ENCODE peak calls at places on chromosome 6, in seven cellular contexts. One of them, this sample, is unnamed.

GRCh38 chr6:139690007-139690406 is 315.6 kb upstream of the CITED2 start:
- DNase-seq in stimulated activated effector memory CD8-positive, alpha-beta T cell treated with anti-CD3 and anti-CD28 coated beads, Interleukin-12 subunit alpha, Interleukin-12 subunit beta, amount 100 ng/mL, for 72 hours: no peak
- DNase-seq in choroid plexus epithelial cell: peak
- DNase-seq in stimulated activated CD4-positive, alpha-beta T cell treated with anti-CD3 and anti-CD28 coated beads, Interleukin-2, amount 100 ng/mL, for 48 hours: no peak
- DNase-seq in CD8-positive, alpha-beta T cell: no peak
- DNase-seq in cardiac muscle cell: no peak
- DNase-seq in GM04504: no peak
- DNase-seq in this sample: no peak

GRCh38 chr6:149766156-149766768 is 16.7 kb downstream of the PCMT1 start:
- DNase-seq in CD8-positive, alpha-beta T cell: no peak
- DNase-seq in stimulated activated effector memory CD8-positive, alpha-beta T cell treated with anti-CD3 and anti-CD28 coated beads, Interleukin-12 subunit alpha, Interleukin-12 subunit beta, amount 100 ng/mL, for 72 hours: no peak
- DNase-seq in cardiac muscle cell: no peak
- DNase-seq in stimulated activated CD4-positive, alpha-beta T cell treated with anti-CD3 and anti-CD28 coated beads, Interleukin-2, amount 100 ng/mL, for 48 hours: no peak
- DNase-seq in choroid plexus epithelial cell: peak
- DNase-seq in GM04504: no peak
- DNase-seq in this sample: no peak

GRCh38 chr6:82240191-82240590 is 7.4 kb downstream of the IBTK start:
- DNase-seq in cardiac muscle cell: no peak
- DNase-seq in stimulated activated effector memory CD8-positive, alpha-beta T cell treated with anti-CD3 and anti-CD28 coated beads, Interleukin-12 subunit alpha, Interleukin-12 subunit beta, amount 100 ng/mL, for 72 hours: no peak
- DNase-seq in GM04504: no peak
- DNase-seq in CD8-positive, alpha-beta T cell: no peak
- DNase-seq in choroid plexus epithelial cell: no peak
- DNase-seq in stimulated activated CD4-positive, alpha-beta T cell treated with anti-CD3 and anti-CD28 coated beads, Interleukin-2, amount 100 ng/mL, for 48 hours: no peak
- DNase-seq in this sample: no peak

GRCh38 chr6:137033828-137034227 is 10.9 kb downstream of the IL20RA start:
- DNase-seq in stimulated activated effector memory CD8-positive, alpha-beta T cell treated with anti-CD3 and anti-CD28 coated beads, Interleukin-12 subunit alpha, Interleukin-12 subunit beta, amount 100 ng/mL, for 72 hours: peak
- DNase-seq in CD8-positive, alpha-beta T cell: peak
- DNase-seq in choroid plexus epithelial cell: peak
- DNase-seq in GM04504: no peak
- DNase-seq in stimulated activated CD4-positive, alpha-beta T cell treated with anti-CD3 and anti-CD28 coated beads, Interleukin-2, amount 100 ng/mL, for 48 hours: peak
- DNase-seq in cardiac muscle cell: no peak
- DNase-seq in this sample: peak

GRCh38 chr6:35601331-35602132 is 87.2 kb downstream of the FKBP5 start:
- DNase-seq in choroid plexus epithelial cell: peak
- DNase-seq in cardiac muscle cell: peak
- DNase-seq in stimulated activated effector memory CD8-positive, alpha-beta T cell treated with anti-CD3 and anti-CD28 coated beads, Interleukin-12 subunit alpha, Interleukin-12 subunit beta, amount 100 ng/mL, for 72 hours: no peak
- DNase-seq in CD8-positive, alpha-beta T cell: peak
- DNase-seq in stimulated activated CD4-positive, alpha-beta T cell treated with anti-CD3 and anti-CD28 coated beads, Interleukin-2, amount 100 ng/mL, for 48 hours: peak
- DNase-seq in GM04504: peak
- DNase-seq in this sample: peak

GRCh38 chr6:28537065-28537464 is 11.4 kb downstream of the GPX5 start:
- DNase-seq in choroid plexus epithelial cell: peak
- DNase-seq in stimulated activated effector memory CD8-positive, alpha-beta T cell treated with anti-CD3 and anti-CD28 coated beads, Interleukin-12 subunit alpha, Interleukin-12 subunit beta, amount 100 ng/mL, for 72 hours: no peak
- DNase-seq in GM04504: no peak
- DNase-seq in CD8-positive, alpha-beta T cell: no peak
- DNase-seq in stimulated activated CD4-positive, alpha-beta T cell treated with anti-CD3 and anti-CD28 coated beads, Interleukin-2, amount 100 ng/mL, for 48 hours: no peak
- DNase-seq in cardiac muscle cell: peak
- DNase-seq in this sample: no peak

GRCh38 chr6:53159558-53159957 is 10.9 kb upstream of the GCM1 start:
- DNase-seq in GM04504: no peak
- DNase-seq in stimulated activated CD4-positive, alpha-beta T cell treated with anti-CD3 and anti-CD28 coated beads, Interleukin-2, amount 100 ng/mL, for 48 hours: no peak
- DNase-seq in choroid plexus epithelial cell: no peak
- DNase-seq in stimulated activated effector memory CD8-positive, alpha-beta T cell treated with anti-CD3 and anti-CD28 coated beads, Interleukin-12 subunit alpha, Interleukin-12 subunit beta, amount 100 ng/mL, for 72 hours: no peak
- DNase-seq in cardiac muscle cell: no peak
- DNase-seq in CD8-positive, alpha-beta T cell: no peak
- DNase-seq in this sample: no peak

GRCh38 chr6:75128881-75129570 is 76.8 kb downstream of the COL12A1 start:
- DNase-seq in CD8-positive, alpha-beta T cell: no peak
- DNase-seq in choroid plexus epithelial cell: peak
- DNase-seq in GM04504: peak
- DNase-seq in stimulated activated effector memory CD8-positive, alpha-beta T cell treated with anti-CD3 and anti-CD28 coated beads, Interleukin-12 subunit alpha, Interleukin-12 subunit beta, amount 100 ng/mL, for 72 hours: no peak
- DNase-seq in stimulated activated CD4-positive, alpha-beta T cell treated with anti-CD3 and anti-CD28 coated beads, Interleukin-2, amount 100 ng/mL, for 48 hours: no peak
- DNase-seq in cardiac muscle cell: no peak
- DNase-seq in this sample: no peak

GRCh38 chr6:123226398-123226797 is 230.4 kb downstream of the CLVS2 start:
- DNase-seq in CD8-positive, alpha-beta T cell: no peak
- DNase-seq in stimulated activated effector memory CD8-positive, alpha-beta T cell treated with anti-CD3 and anti-CD28 coated beads, Interleukin-12 subunit alpha, Interleukin-12 subunit beta, amount 100 ng/mL, for 72 hours: no peak
- DNase-seq in stimulated activated CD4-positive, alpha-beta T cell treated with anti-CD3 and anti-CD28 coated beads, Interleukin-2, amount 100 ng/mL, for 48 hours: no peak
- DNase-seq in cardiac muscle cell: no peak
- DNase-seq in GM04504: no peak
- DNase-seq in choroid plexus epithelial cell: no peak
- DNase-seq in this sample: no peak

GRCh38 chr6:110054664-110055386 is 76.7 kb downstream of the GPR6 start:
- DNase-seq in cardiac muscle cell: no peak
- DNase-seq in stimulated activated effector memory CD8-positive, alpha-beta T cell treated with anti-CD3 and anti-CD28 coated beads, Interleukin-12 subunit alpha, Interleukin-12 subunit beta, amount 100 ng/mL, for 72 hours: peak
- DNase-seq in stimulated activated CD4-positive, alpha-beta T cell treated with anti-CD3 and anti-CD28 coated beads, Interleukin-2, amount 100 ng/mL, for 48 hours: no peak
- DNase-seq in choroid plexus epithelial cell: no peak
- DNase-seq in CD8-positive, alpha-beta T cell: no peak
- DNase-seq in GM04504: no peak
- DNase-seq in this sample: no peak

GRCh38 chr6:51648236-51648635 is 439.2 kb downstream of the PKHD1 start:
- DNase-seq in stimulated activated CD4-positive, alpha-beta T cell treated with anti-CD3 and anti-CD28 coated beads, Interleukin-2, amount 100 ng/mL, for 48 hours: no peak
- DNase-seq in stimulated activated effector memory CD8-positive, alpha-beta T cell treated with anti-CD3 and anti-CD28 coated beads, Interleukin-12 subunit alpha, Interleukin-12 subunit beta, amount 100 ng/mL, for 72 hours: no peak
- DNase-seq in CD8-positive, alpha-beta T cell: no peak
- DNase-seq in cardiac muscle cell: peak
- DNase-seq in GM04504: no peak
- DNase-seq in choroid plexus epithelial cell: no peak
- DNase-seq in this sample: no peak

GRCh38 chr6:10521104-10521808 is at the start of gene GCNT2:
- DNase-seq in GM04504: no peak
- DNase-seq in stimulated activated CD4-positive, alpha-beta T cell treated with anti-CD3 and anti-CD28 coated beads, Interleukin-2, amount 100 ng/mL, for 48 hours: no peak
- DNase-seq in CD8-positive, alpha-beta T cell: no peak
- DNase-seq in choroid plexus epithelial cell: peak
- DNase-seq in stimulated activated effector memory CD8-positive, alpha-beta T cell treated with anti-CD3 and anti-CD28 coated beads, Interleukin-12 subunit alpha, Interleukin-12 subunit beta, amount 100 ng/mL, for 72 hours: no peak
- DNase-seq in cardiac muscle cell: peak
- DNase-seq in this sample: no peak

GRCh38 chr6:44629636-44630035 is 242.1 kb downstream of the CDC5L start:
- DNase-seq in cardiac muscle cell: peak
- DNase-seq in GM04504: no peak
- DNase-seq in CD8-positive, alpha-beta T cell: no peak
- DNase-seq in choroid plexus epithelial cell: no peak
- DNase-seq in stimulated activated effector memory CD8-positive, alpha-beta T cell treated with anti-CD3 and anti-CD28 coated beads, Interleukin-12 subunit alpha, Interleukin-12 subunit beta, amount 100 ng/mL, for 72 hours: no peak
- DNase-seq in stimulated activated CD4-positive, alpha-beta T cell treated with anti-CD3 and anti-CD28 coated beads, Interleukin-2, amount 100 ng/mL, for 48 hours: no peak
- DNase-seq in this sample: no peak

GRCh38 chr6:152318278-152318677 is 318.9 kb downstream of the SYNE1 start:
- DNase-seq in choroid plexus epithelial cell: peak
- DNase-seq in stimulated activated CD4-positive, alpha-beta T cell treated with anti-CD3 and anti-CD28 coated beads, Interleukin-2, amount 100 ng/mL, for 48 hours: no peak
- DNase-seq in CD8-positive, alpha-beta T cell: no peak
- DNase-seq in stimulated activated effector memory CD8-positive, alpha-beta T cell treated with anti-CD3 and anti-CD28 coated beads, Interleukin-12 subunit alpha, Interleukin-12 subunit beta, amount 100 ng/mL, for 72 hours: no peak
- DNase-seq in GM04504: no peak
- DNase-seq in cardiac muscle cell: no peak
- DNase-seq in this sample: no peak

GRCh38 chr6:107398005-107398404 is 61.4 kb downstream of the PDSS2 start:
- DNase-seq in choroid plexus epithelial cell: no peak
- DNase-seq in CD8-positive, alpha-beta T cell: no peak
- DNase-seq in stimulated activated effector memory CD8-positive, alpha-beta T cell treated with anti-CD3 and anti-CD28 coated beads, Interleukin-12 subunit alpha, Interleukin-12 subunit beta, amount 100 ng/mL, for 72 hours: no peak
- DNase-seq in GM04504: no peak
- DNase-seq in stimulated activated CD4-positive, alpha-beta T cell treated with anti-CD3 and anti-CD28 coated beads, Interleukin-2, amount 100 ng/mL, for 48 hours: no peak
- DNase-seq in cardiac muscle cell: no peak
- DNase-seq in this sample: no peak

GRCh38 chr6:11218077-11218392 is 14.4 kb downstream of the NEDD9 start:
- DNase-seq in choroid plexus epithelial cell: no peak
- DNase-seq in cardiac muscle cell: no peak
- DNase-seq in GM04504: no peak
- DNase-seq in stimulated activated effector memory CD8-positive, alpha-beta T cell treated with anti-CD3 and anti-CD28 coated beads, Interleukin-12 subunit alpha, Interleukin-12 subunit beta, amount 100 ng/mL, for 72 hours: no peak
- DNase-seq in CD8-positive, alpha-beta T cell: no peak
- DNase-seq in stimulated activated CD4-positive, alpha-beta T cell treated with anti-CD3 and anti-CD28 coated beads, Interleukin-2, amount 100 ng/mL, for 48 hours: no peak
- DNase-seq in this sample: no peak

GRCh38 chr6:145731432-145731831 is 3.9 kb downstream of the EPM2A start:
- DNase-seq in stimulated activated effector memory CD8-positive, alpha-beta T cell treated with anti-CD3 and anti-CD28 coated beads, Interleukin-12 subunit alpha, Interleukin-12 subunit beta, amount 100 ng/mL, for 72 hours: no peak
- DNase-seq in cardiac muscle cell: no peak
- DNase-seq in choroid plexus epithelial cell: no peak
- DNase-seq in CD8-positive, alpha-beta T cell: no peak
- DNase-seq in GM04504: no peak
- DNase-seq in stimulated activated CD4-positive, alpha-beta T cell treated with anti-CD3 and anti-CD28 coated beads, Interleukin-2, amount 100 ng/mL, for 48 hours: no peak
- DNase-seq in this sample: no peak

GRCh38 chr6:77456531-77457248 is 6.6 kb downstream of the HTR1B start:
- DNase-seq in GM04504: peak
- DNase-seq in choroid plexus epithelial cell: peak
- DNase-seq in stimulated activated effector memory CD8-positive, alpha-beta T cell treated with anti-CD3 and anti-CD28 coated beads, Interleukin-12 subunit alpha, Interleukin-12 subunit beta, amount 100 ng/mL, for 72 hours: no peak
- DNase-seq in stimulated activated CD4-positive, alpha-beta T cell treated with anti-CD3 and anti-CD28 coated beads, Interleukin-2, amount 100 ng/mL, for 48 hours: no peak
- DNase-seq in CD8-positive, alpha-beta T cell: no peak
- DNase-seq in cardiac muscle cell: no peak
- DNase-seq in this sample: no peak

GRCh38 chr6:157755752-157756411 is 67.2 kb upstream of the SNX9 start:
- DNase-seq in CD8-positive, alpha-beta T cell: peak
- DNase-seq in stimulated activated CD4-positive, alpha-beta T cell treated with anti-CD3 and anti-CD28 coated beads, Interleukin-2, amount 100 ng/mL, for 48 hours: peak
- DNase-seq in GM04504: no peak
- DNase-seq in stimulated activated effector memory CD8-positive, alpha-beta T cell treated with anti-CD3 and anti-CD28 coated beads, Interleukin-12 subunit alpha, Interleukin-12 subunit beta, amount 100 ng/mL, for 72 hours: peak
- DNase-seq in choroid plexus epithelial cell: no peak
- DNase-seq in cardiac muscle cell: no peak
- DNase-seq in this sample: no peak

GRCh38 chr6:49269190-49269589 is 193.9 kb downstream of the MMUT start:
- DNase-seq in CD8-positive, alpha-beta T cell: no peak
- DNase-seq in GM04504: no peak
- DNase-seq in stimulated activated effector memory CD8-positive, alpha-beta T cell treated with anti-CD3 and anti-CD28 coated beads, Interleukin-12 subunit alpha, Interleukin-12 subunit beta, amount 100 ng/mL, for 72 hours: no peak
- DNase-seq in cardiac muscle cell: no peak
- DNase-seq in choroid plexus epithelial cell: peak
- DNase-seq in stimulated activated CD4-positive, alpha-beta T cell treated with anti-CD3 and anti-CD28 coated beads, Interleukin-2, amount 100 ng/mL, for 48 hours: no peak
- DNase-seq in this sample: no peak

GRCh38 chr6:15132854-15133670 is 112.8 kb upstream of the JARID2 start:
- DNase-seq in CD8-positive, alpha-beta T cell: no peak
- DNase-seq in stimulated activated effector memory CD8-positive, alpha-beta T cell treated with anti-CD3 and anti-CD28 coated beads, Interleukin-12 subunit alpha, Interleukin-12 subunit beta, amount 100 ng/mL, for 72 hours: peak
- DNase-seq in cardiac muscle cell: no peak
- DNase-seq in GM04504: peak
- DNase-seq in stimulated activated CD4-positive, alpha-beta T cell treated with anti-CD3 and anti-CD28 coated beads, Interleukin-2, amount 100 ng/mL, for 48 hours: no peak
- DNase-seq in choroid plexus epithelial cell: peak
- DNase-seq in this sample: no peak

GRCh38 chr6:56938634-56939294 is 16.1 kb upstream of the BEND6 start:
- DNase-seq in stimulated activated effector memory CD8-positive, alpha-beta T cell treated with anti-CD3 and anti-CD28 coated beads, Interleukin-12 subunit alpha, Interleukin-12 subunit beta, amount 100 ng/mL, for 72 hours: no peak
- DNase-seq in cardiac muscle cell: no peak
- DNase-seq in choroid plexus epithelial cell: peak
- DNase-seq in GM04504: peak
- DNase-seq in CD8-positive, alpha-beta T cell: no peak
- DNase-seq in stimulated activated CD4-positive, alpha-beta T cell treated with anti-CD3 and anti-CD28 coated beads, Interleukin-2, amount 100 ng/mL, for 48 hours: no peak
- DNase-seq in this sample: no peak

GRCh38 chr6:163249651-163250101 is 164.8 kb upstream of the QKI start:
- DNase-seq in CD8-positive, alpha-beta T cell: no peak
- DNase-seq in choroid plexus epithelial cell: no peak
- DNase-seq in GM04504: no peak
- DNase-seq in stimulated activated effector memory CD8-positive, alpha-beta T cell treated with anti-CD3 and anti-CD28 coated beads, Interleukin-12 subunit alpha, Interleukin-12 subunit beta, amount 100 ng/mL, for 72 hours: no peak
- DNase-seq in stimulated activated CD4-positive, alpha-beta T cell treated with anti-CD3 and anti-CD28 coated beads, Interleukin-2, amount 100 ng/mL, for 48 hours: no peak
- DNase-seq in cardiac muscle cell: no peak
- DNase-seq in this sample: no peak

GRCh38 chr6:30091577-30092381 is 16.2 kb upstream of the RNF39 start:
- DNase-seq in stimulated activated CD4-positive, alpha-beta T cell treated with anti-CD3 and anti-CD28 coated beads, Interleukin-2, amount 100 ng/mL, for 48 hours: no peak
- DNase-seq in cardiac muscle cell: no peak
- DNase-seq in GM04504: peak
- DNase-seq in CD8-positive, alpha-beta T cell: no peak
- DNase-seq in stimulated activated effector memory CD8-positive, alpha-beta T cell treated with anti-CD3 and anti-CD28 coated beads, Interleukin-12 subunit alpha, Interleukin-12 subunit beta, amount 100 ng/mL, for 72 hours: no peak
- DNase-seq in choroid plexus epithelial cell: peak
- DNase-seq in this sample: no peak

GRCh38 chr6:50816115-50816675 is 2.5 kb upstream of the TFAP2B start:
- DNase-seq in cardiac muscle cell: peak
- DNase-seq in stimulated activated effector memory CD8-positive, alpha-beta T cell treated with anti-CD3 and anti-CD28 coated beads, Interleukin-12 subunit alpha, Interleukin-12 subunit beta, amount 100 ng/mL, for 72 hours: peak
- DNase-seq in stimulated activated CD4-positive, alpha-beta T cell treated with anti-CD3 and anti-CD28 coated beads, Interleukin-2, amount 100 ng/mL, for 48 hours: peak
- DNase-seq in GM04504: no peak
- DNase-seq in choroid plexus epithelial cell: peak
- DNase-seq in CD8-positive, alpha-beta T cell: peak
- DNase-seq in this sample: peak

GRCh38 chr6:73156793-73157767 is 68.2 kb downstream of the KHDC1L start:
- DNase-seq in CD8-positive, alpha-beta T cell: no peak
- DNase-seq in GM04504: no peak
- DNase-seq in cardiac muscle cell: no peak
- DNase-seq in stimulated activated CD4-positive, alpha-beta T cell treated with anti-CD3 and anti-CD28 coated beads, Interleukin-2, amount 100 ng/mL, for 48 hours: no peak
- DNase-seq in choroid plexus epithelial cell: no peak
- DNase-seq in stimulated activated effector memory CD8-positive, alpha-beta T cell treated with anti-CD3 and anti-CD28 coated beads, Interleukin-12 subunit alpha, Interleukin-12 subunit beta, amount 100 ng/mL, for 72 hours: no peak
- DNase-seq in this sample: no peak

GRCh38 chr6:2467929-2468600 is 222.7 kb upstream of the GMDS start:
- DNase-seq in stimulated activated effector memory CD8-positive, alpha-beta T cell treated with anti-CD3 and anti-CD28 coated beads, Interleukin-12 subunit alpha, Interleukin-12 subunit beta, amount 100 ng/mL, for 72 hours: no peak
- DNase-seq in CD8-positive, alpha-beta T cell: no peak
- DNase-seq in GM04504: no peak
- DNase-seq in choroid plexus epithelial cell: no peak
- DNase-seq in stimulated activated CD4-positive, alpha-beta T cell treated with anti-CD3 and anti-CD28 coated beads, Interleukin-2, amount 100 ng/mL, for 48 hours: no peak
- DNase-seq in cardiac muscle cell: no peak
- DNase-seq in this sample: no peak

GRCh38 chr6:15153191-15153590 is 92.7 kb upstream of the JARID2 start:
- DNase-seq in stimulated activated CD4-positive, alpha-beta T cell treated with anti-CD3 and anti-CD28 coated beads, Interleukin-2, amount 100 ng/mL, for 48 hours: no peak
- DNase-seq in cardiac muscle cell: no peak
- DNase-seq in choroid plexus epithelial cell: no peak
- DNase-seq in CD8-positive, alpha-beta T cell: no peak
- DNase-seq in stimulated activated effector memory CD8-positive, alpha-beta T cell treated with anti-CD3 and anti-CD28 coated beads, Interleukin-12 subunit alpha, Interleukin-12 subunit beta, amount 100 ng/mL, for 72 hours: no peak
- DNase-seq in GM04504: no peak
- DNase-seq in this sample: no peak

GRCh38 chr6:89582669-89583325 is 55.8 kb downstream of the LYRM2 start:
- DNase-seq in stimulated activated CD4-positive, alpha-beta T cell treated with anti-CD3 and anti-CD28 coated beads, Interleukin-2, amount 100 ng/mL, for 48 hours: no peak
- DNase-seq in CD8-positive, alpha-beta T cell: no peak
- DNase-seq in GM04504: no peak
- DNase-seq in cardiac muscle cell: no peak
- DNase-seq in choroid plexus epithelial cell: no peak
- DNase-seq in stimulated activated effector memory CD8-positive, alpha-beta T cell treated with anti-CD3 and anti-CD28 coated beads, Interleukin-12 subunit alpha, Interleukin-12 subunit beta, amount 100 ng/mL, for 72 hours: no peak
- DNase-seq in this sample: no peak

GRCh38 chr6:53918854-53919253 is 124.0 kb downstream of the LRRC1 start:
- DNase-seq in choroid plexus epithelial cell: no peak
- DNase-seq in GM04504: no peak
- DNase-seq in cardiac muscle cell: no peak
- DNase-seq in CD8-positive, alpha-beta T cell: no peak
- DNase-seq in stimulated activated effector memory CD8-positive, alpha-beta T cell treated with anti-CD3 and anti-CD28 coated beads, Interleukin-12 subunit alpha, Interleukin-12 subunit beta, amount 100 ng/mL, for 72 hours: no peak
- DNase-seq in stimulated activated CD4-positive, alpha-beta T cell treated with anti-CD3 and anti-CD28 coated beads, Interleukin-2, amount 100 ng/mL, for 48 hours: no peak
- DNase-seq in this sample: no peak

GRCh38 chr6:154448448-154449096 is 61.9 kb downstream of the CNKSR3 start:
- DNase-seq in cardiac muscle cell: peak
- DNase-seq in GM04504: peak
- DNase-seq in choroid plexus epithelial cell: peak
- DNase-seq in stimulated activated CD4-positive, alpha-beta T cell treated with anti-CD3 and anti-CD28 coated beads, Interleukin-2, amount 100 ng/mL, for 48 hours: no peak
- DNase-seq in CD8-positive, alpha-beta T cell: no peak
- DNase-seq in stimulated activated effector memory CD8-positive, alpha-beta T cell treated with anti-CD3 and anti-CD28 coated beads, Interleukin-12 subunit alpha, Interleukin-12 subunit beta, amount 100 ng/mL, for 72 hours: no peak
- DNase-seq in this sample: no peak

GRCh38 chr6:135939216-135939610 is 87.7 kb downstream of the PDE7B start:
- DNase-seq in cardiac muscle cell: no peak
- DNase-seq in GM04504: no peak
- DNase-seq in stimulated activated effector memory CD8-positive, alpha-beta T cell treated with anti-CD3 and anti-CD28 coated beads, Interleukin-12 subunit alpha, Interleukin-12 subunit beta, amount 100 ng/mL, for 72 hours: no peak
- DNase-seq in CD8-positive, alpha-beta T cell: no peak
- DNase-seq in choroid plexus epithelial cell: no peak
- DNase-seq in stimulated activated CD4-positive, alpha-beta T cell treated with anti-CD3 and anti-CD28 coated beads, Interleukin-2, amount 100 ng/mL, for 48 hours: no peak
- DNase-seq in this sample: no peak

GRCh38 chr6:2807342-2808090 is 34.1 kb downstream of the SERPINB1 start:
- DNase-seq in cardiac muscle cell: no peak
- DNase-seq in stimulated activated effector memory CD8-positive, alpha-beta T cell treated with anti-CD3 and anti-CD28 coated beads, Interleukin-12 subunit alpha, Interleukin-12 subunit beta, amount 100 ng/mL, for 72 hours: no peak
- DNase-seq in CD8-positive, alpha-beta T cell: no peak
- DNase-seq in GM04504: no peak
- DNase-seq in choroid plexus epithelial cell: no peak
- DNase-seq in stimulated activated CD4-positive, alpha-beta T cell treated with anti-CD3 and anti-CD28 coated beads, Interleukin-2, amount 100 ng/mL, for 48 hours: no peak
- DNase-seq in this sample: no peak

GRCh38 chr6:169896826-169897456 is 145.5 kb downstream of the ERMARD start:
- DNase-seq in cardiac muscle cell: no peak
- DNase-seq in GM04504: no peak
- DNase-seq in stimulated activated CD4-positive, alpha-beta T cell treated with anti-CD3 and anti-CD28 coated beads, Interleukin-2, amount 100 ng/mL, for 48 hours: no peak
- DNase-seq in CD8-positive, alpha-beta T cell: no peak
- DNase-seq in choroid plexus epithelial cell: no peak
- DNase-seq in stimulated activated effector memory CD8-positive, alpha-beta T cell treated with anti-CD3 and anti-CD28 coated beads, Interleukin-12 subunit alpha, Interleukin-12 subunit beta, amount 100 ng/mL, for 72 hours: no peak
- DNase-seq in this sample: no peak